ENCODE peak calls at places on chromosomes 11 and 22, in eight cellular contexts. A is A549, O is right lobe of liver, R is dorsolateral prefrontal cortex, X is AG09319, J is BJ, N is AG09309, I is fibroblast of lung. E is an unnamed sample.

GRCh38 chr11:98561877-98562395 is 458.8 kb upstream of the CNTN5 start:
- DNase-seq in J (no peak), A (no peak), I (no peak), N (no peak), O (no peak), R (no peak), X (no peak), E (no peak)

GRCh38 chr22:49247194-49247924 is 580.3 kb downstream of the BRD1 start:
- DNase-seq in O (peak; percentile 18), X (no peak), J (no peak), I (no peak), R (no peak), N (no peak), A (no peak), E (no peak)

GRCh38 chr11:69401715-69402114 is 79.7 kb upstream of the LINC01488 start:
- DNase-seq in A (no peak), J (no peak), O (no peak), N (no peak), R (no peak), I (no peak), X (no peak), E (no peak)

GRCh38 chr11:61918251-61919112 is 1.1 kb upstream of the RAB3IL1 start:
- DNase-seq in A (no peak), X (no peak), J (no peak), R (no peak), O (peak; percentile 38), I (peak; percentile 15), N (no peak), E (no peak)

GRCh38 chr11:77278595-77279506 is 22.6 kb downstream of the GDPD4 start:
- DNase-seq in N (no peak), R (no peak), X (no peak), A (no peak), O (peak; percentile 49), J (no peak), I (no peak), E (no peak)

GRCh38 chr11:114131366-114131963 is 72.0 kb downstream of the ZBTB16 start:
- DNase-seq in O (no peak), J (no peak), I (no peak), X (no peak), N (no peak), A (no peak), R (no peak), E (no peak)

GRCh38 chr11:88164320-88164719 is 10.9 kb downstream of the RAB38 start:
- DNase-seq in O (no peak), N (no peak), I (no peak), X (no peak), A (no peak), J (no peak), R (no peak), E (no peak)

GRCh38 chr22:22856364-22856763 is 31.3 kb upstream of the IGLL5 start:
- DNase-seq in J (no peak), A (no peak), I (no peak), R (no peak), N (no peak), O (no peak), X (no peak), E (no peak)

GRCh38 chr11:17413414-17414316 is 25.2 kb upstream of the KCNJ11 start:
- DNase-seq in R (no peak), O (peak; percentile 86), I (no peak), N (no peak), J (no peak), A (no peak), X (no peak), E (no peak)

GRCh38 chr22:29330753-29331152 is 15.3 kb upstream of the RASL10A start:
- DNase-seq in N (no peak), I (peak; percentile 73), X (no peak), O (peak; percentile 66), J (no peak), R (no peak), A (no peak), E (no peak)

GRCh38 chr11:128892866-128893565 is 1.9 kb downstream of the KCNJ5 start:
- DNase-seq in J (no peak), R (no peak), A (no peak), X (no peak), O (no peak), N (no peak), I (no peak), E (no peak)

GRCh38 chr11:82901165-82901938 is at the start of gene DDIAS:
- DNase-seq in O (peak; percentile 96), A (peak; percentile 92), X (peak; percentile 89), J (peak; percentile 87), N (peak; percentile 93), R (peak; percentile 96), I (peak; percentile 98), E (peak; percentile 95)

GRCh38 chr11:57307666-57308270 is 17.0 kb downstream of the TNKS1BP1 start:
- DNase-seq in R (no peak), X (no peak), I (no peak), O (no peak), N (no peak), A (no peak), J (no peak), E (no peak)
- TF ChIP-seq CTCF in R (no peak), X (no peak), I (no peak), O (no peak), N (no peak), A (no peak), J (no peak), E (no peak)

GRCh38 chr11:96794152-96794551 is 404.3 kb downstream of the JRKL start:
- DNase-seq in R (no peak), I (no peak), A (no peak), J (no peak), X (no peak), N (no peak), O (no peak), E (no peak)
- TF ChIP-seq CTCF in R (no peak), I (no peak), A (no peak), J (peak; percentile 10), X (no peak), N (peak; percentile 38), O (no peak), E (no peak)

DNA sequence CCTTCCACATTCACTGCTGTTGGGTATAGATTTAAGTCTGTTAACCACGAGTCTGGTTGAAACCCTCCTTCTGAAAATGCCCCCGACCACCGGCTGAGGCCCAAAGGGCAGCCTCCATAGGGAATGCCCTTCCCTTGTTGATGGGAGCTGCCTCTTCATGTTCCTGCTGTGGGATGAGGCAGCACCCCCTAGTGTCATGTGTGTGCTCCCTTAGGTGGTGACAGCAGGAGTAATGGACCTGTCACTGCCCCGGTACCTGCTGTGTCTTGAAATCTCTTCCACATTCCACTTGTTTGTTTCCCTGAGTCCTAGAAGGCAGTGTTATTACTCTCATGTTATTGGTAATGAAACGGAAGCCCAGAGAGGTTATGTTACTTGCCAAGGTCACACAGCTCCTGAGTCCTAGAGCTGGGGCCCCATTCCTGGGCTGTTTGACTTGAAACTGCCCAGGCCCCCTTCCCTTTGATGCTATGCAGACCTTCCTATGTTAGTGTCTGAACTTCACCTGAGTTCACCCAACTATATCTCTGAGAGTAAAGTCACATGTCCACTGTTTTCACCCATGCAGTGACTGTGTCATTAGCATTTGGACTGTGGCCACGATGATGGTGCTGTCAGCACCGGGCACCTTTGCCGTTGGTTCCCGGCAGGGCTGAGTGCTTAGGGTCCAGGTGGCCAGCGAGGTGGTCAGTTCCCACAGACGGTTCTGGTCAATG is 234.3 kb downstream of the TBC1D22A start:
- DNase-seq in I (no peak), N (no peak), J (no peak), X (no peak), O (no peak), A (peak; percentile 11), R (no peak), E (no peak)
- TF ChIP-seq CTCF in I (peak; percentile 9), N (peak; percentile 30), J (peak; percentile 10), X (no peak), O (peak; percentile 37), A (peak; percentile 19), R (no peak), E (peak; percentile 28)

DNA sequence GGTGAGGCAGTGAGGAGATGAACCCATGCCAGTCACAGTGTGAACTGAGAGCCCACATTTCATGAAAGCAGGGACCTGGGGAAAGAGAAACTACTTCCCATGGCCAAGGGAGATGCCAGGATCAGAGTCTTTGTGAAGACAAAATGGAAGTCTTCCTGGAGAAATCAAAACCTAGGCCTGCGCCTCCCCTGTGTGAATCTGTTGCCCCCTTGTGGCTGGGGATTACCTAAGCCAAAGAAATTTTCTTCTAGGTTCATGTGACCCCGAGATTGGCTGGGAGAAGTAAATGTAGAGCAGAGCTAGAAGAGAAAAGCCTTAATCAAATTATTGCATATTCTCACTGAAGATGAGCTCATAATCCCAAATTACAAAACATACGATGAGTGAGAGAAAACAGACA is 1075.3 kb downstream of the TBC1D22A start:
- DNase-seq in N (no peak), J (no peak), R (no peak), A (no peak), I (peak; percentile 28), O (no peak), X (no peak), E (no peak)
- TF ChIP-seq CTCF in N (peak; percentile 22), J (no peak), R (no peak), A (no peak), I (peak; percentile 30), O (peak; percentile 36), X (peak; percentile 18), E (no peak)

DNA sequence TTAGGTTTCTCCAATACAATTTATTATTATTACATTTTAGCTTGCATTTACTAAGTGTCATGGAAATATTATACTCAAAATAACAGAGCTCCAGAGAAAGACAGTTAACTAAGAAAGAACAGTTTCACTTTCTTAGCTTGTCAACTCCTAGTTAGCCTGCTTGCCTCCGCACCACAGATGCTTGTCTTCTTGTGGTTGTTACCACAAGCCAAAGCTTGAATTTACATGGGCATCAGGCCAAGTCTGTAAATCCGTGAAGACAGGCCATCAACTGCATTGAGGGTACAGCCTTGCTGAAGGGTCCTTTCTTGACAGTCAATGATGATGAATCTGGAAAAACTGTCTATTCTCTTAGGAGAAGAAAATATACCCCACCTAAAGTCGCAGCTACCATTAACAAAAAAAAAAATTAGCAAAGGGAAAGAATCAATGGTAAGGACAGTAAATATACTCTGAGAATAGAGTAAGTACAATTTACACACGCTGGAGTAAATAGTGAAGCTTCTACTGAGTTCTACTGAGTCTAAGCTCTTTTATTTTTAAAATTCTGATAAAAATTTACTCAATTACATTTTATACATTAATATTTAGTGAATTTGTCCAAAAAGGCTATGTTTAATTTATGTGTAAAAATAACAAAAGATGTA is 15.6 kb upstream of the DENND5A start:
- DNase-seq in I (peak; percentile 81), X (no peak), O (no peak), R (no peak), A (no peak), J (no peak), N (no peak), E (peak; percentile 43)
- TF ChIP-seq CTCF in I (no peak), X (no peak), O (no peak), R (no peak), A (no peak), J (no peak), N (no peak), E (no peak)

E was measured in retinal pigment epithelial cell.